ENCODE peak calls at places on chromosomes 3 and 15, in four cellular contexts. Y is LoVo; G is stimulated activated CD4-positive, alpha-beta T cell treated with anti-CD3 and anti-CD28 coated beads, TNF-alpha, amount 100 ng/mL, for 24 hours; P is GM04504. Q is an unnamed sample.

GRCh38 chr3:69764861-69765260 is 25.6 kb downstream of the MITF start:
- DNase-seq in P (no peak), Y (no peak), G (no peak), Q (no peak)

GRCh38 chr3:143771939-143772338 is 76.3 kb downstream of the SLC9A9 start:
- DNase-seq in Y (no peak), P (no peak), G (no peak), Q (no peak)

GRCh38 chr3:49869525-49870126 is at the start of gene CAMKV:
- DNase-seq in P (no peak), G (no peak), Y (peak), Q (no peak)

GRCh38 chr3:150177673-150178378 is 207.1 kb upstream of the PFN2 start:
- DNase-seq in P (peak), G (no peak), Y (no peak), Q (no peak)

GRCh38 chr15:31389576-31389975 is 62.9 kb downstream of the KLF13 start:
- DNase-seq in P (no peak), Y (no peak), G (no peak), Q (no peak)

GRCh38 chr3:157119369-157119951 is 40.5 kb downstream of the CCNL1 start:
- DNase-seq in P (no peak), Y (peak), G (no peak), Q (no peak)

GRCh38 chr3:177330771-177331170 is 133.5 kb upstream of the TBL1XR1 start:
- DNase-seq in Y (no peak), G (no peak), P (peak), Q (no peak)

GRCh38 chr3:43787330-43787729 is 96.6 kb downstream of the ABHD5 start:
- DNase-seq in Y (no peak), P (no peak), G (no peak), Q (no peak)

GRCh38 chr3:23312866-23313265 is 109.7 kb downstream of the UBE2E2 start:
- DNase-seq in Y (no peak), G (no peak), P (no peak), Q (no peak)

GRCh38 chr15:83178869-83179325 is 28.7 kb downstream of the HDGFL3 start:
- DNase-seq in G (no peak), P (no peak), Y (no peak), Q (no peak)

GRCh38 chr3:141229132-141229531 is 2.5 kb upstream of the PXYLP1 start:
- DNase-seq in Y (no peak), G (no peak), P (no peak), Q (no peak)

GRCh38 chr3:126158912-126159227 is 21.5 kb downstream of the ALDH1L1 start:
- DNase-seq in P (no peak), G (no peak), Y (no peak), Q (no peak)

GRCh38 chr15:68555348-68556037 is 23.3 kb upstream of the CORO2B start:
- DNase-seq in Y (no peak), G (no peak), P (no peak), Q (no peak)

GRCh38 chr15:82709421-82710207 is at the start of gene AP3B2:
- DNase-seq in P (peak), G (peak), Y (peak), Q (peak)

GRCh38 chr3:149653564-149653963 is 4.3 kb downstream of the WWTR1 start:
- DNase-seq in P (no peak), G (no peak), Y (no peak), Q (no peak)

GRCh38 chr3:30042274-30042859 is 564.0 kb upstream of the TGFBR2 start:
- DNase-seq in P (peak), G (peak), Y (peak), Q (peak)

GRCh38 chr15:71752604-71753289 is 57.6 kb upstream of the NR2E3 start:
- DNase-seq in Y (peak), G (no peak), P (peak), Q (no peak)

GRCh38 chr3:8869613-8870012 is 93.7 kb downstream of the RAD18 start:
- DNase-seq in G (no peak), P (peak), Y (peak), Q (no peak)

GRCh38 chr15:70582143-70582945 is 181.0 kb downstream of the UACA start:
- DNase-seq in P (peak), G (no peak), Y (no peak), Q (no peak)

GRCh38 chr3:159418571-159419526 is 569.8 kb upstream of the IL12A start:
- DNase-seq in Y (peak), G (no peak), P (no peak), Q (no peak)

GRCh38 chr3:187746479-187747335 is 1.4 kb upstream of the BCL6 start:
- DNase-seq in Y (no peak), G (no peak), P (no peak), Q (no peak)

GRCh38 chr15:29571728-29572454 is 250.4 kb downstream of the TJP1 start:
- DNase-seq in G (no peak), Y (peak), P (no peak), Q (no peak)

GRCh38 chr3:48225587-48225986 is 2.3 kb downstream of the CAMP start:
- DNase-seq in G (no peak), Y (no peak), P (no peak), Q (no peak)

GRCh38 chr3:101928890-101929289 is 79.6 kb downstream of the NFKBIZ start:
- DNase-seq in Y (no peak), G (no peak), P (no peak), Q (no peak)

GRCh38 chr3:134048278-134048996 is 18.7 kb upstream of the SLCO2A1 start:
- DNase-seq in Y (no peak), G (no peak), P (no peak), Q (no peak)

GRCh38 chr15:63860161-63860954 is 26.6 kb upstream of the HERC1 start:
- DNase-seq in G (peak), Y (no peak), P (no peak), Q (peak)

GRCh38 chr3:59690886-59691285 is 641.1 kb upstream of the CFAP20DC start:
- DNase-seq in G (no peak), P (no peak), Y (no peak), Q (no peak)

GRCh38 chr3:194344012-194344411 is 7.1 kb downstream of the CPN2 start:
- DNase-seq in G (peak), P (no peak), Y (peak), Q (peak)

GRCh38 chr3:73622135-73622534 is 2.6 kb downstream of the PDZRN3 start:
- DNase-seq in Y (no peak), P (no peak), G (no peak), Q (no peak)

GRCh38 chr15:45457641-45458539 is 64.7 kb downstream of the SLC30A4 start:
- DNase-seq in Y (peak), P (peak), G (peak), Q (peak)

GRCh38 chr3:168493412-168494205 is 397.9 kb upstream of the GOLIM4 start:
- DNase-seq in Y (no peak), P (no peak), G (no peak), Q (no peak)

GRCh38 chr3:16432714-16433113 is 80.8 kb downstream of the RFTN1 start:
- DNase-seq in P (no peak), Y (no peak), G (no peak), Q (no peak)

GRCh38 chr3:2657971-2658370 is 452.2 kb downstream of the IL5RA start:
- DNase-seq in Y (no peak), G (no peak), P (no peak), Q (no peak)

GRCh38 chr15:51327081-51327480 is 11.3 kb downstream of the CYP19A1 start:
- DNase-seq in G (no peak), P (no peak), Y (no peak), Q (no peak)

GRCh38 chr3:39147711-39148115 is 5.7 kb downstream of the CSRNP1 start:
- DNase-seq in G (no peak), Y (no peak), P (no peak), Q (no peak)

GRCh38 chr3:159854500-159855124 is 134.0 kb upstream of the IL12A start:
- DNase-seq in Y (peak), G (no peak), P (peak), Q (no peak)

GRCh38 chr3:54873059-54873695 is 54.7 kb downstream of the LRTM1 start:
- DNase-seq in Y (no peak), G (no peak), P (no peak), Q (no peak)

GRCh38 chr3:31462050-31462569 is 70.6 kb upstream of the STT3B start:
- DNase-seq in Y (peak), P (no peak), G (no peak), Q (peak)

GRCh38 chr3:160006282-160007163 is 17.9 kb downstream of the IL12A start:
- DNase-seq in P (peak), G (no peak), Y (peak), Q (no peak)